ENCODE peak calls at places on chromosomes 3 and 15, in five cellular contexts. One of them, this sample, is unnamed.

GRCh38 chr3:72604287-72604686 is 244.0 kb downstream of the SHQ1 start:
- DNase-seq in HEK293T: no peak
- DNase-seq in NCI-H1105: no peak
- DNase-seq in fibroblast of lung: no peak
- DNase-seq in HFF-Myc: no peak
- DNase-seq in this sample: no peak

GRCh38 chr15:99441871-99442267 is 123.9 kb upstream of the MEF2A start:
- DNase-seq in fibroblast of lung: no peak
- DNase-seq in HEK293T: no peak
- DNase-seq in HFF-Myc: no peak
- DNase-seq in NCI-H1105: no peak
- DNase-seq in this sample: no peak

GRCh38 chr3:89971329-89971728 is 863.9 kb downstream of the EPHA3 start:
- DNase-seq in NCI-H1105: no peak
- DNase-seq in HFF-Myc: no peak
- DNase-seq in HEK293T: no peak
- DNase-seq in fibroblast of lung: no peak
- DNase-seq in this sample: no peak

GRCh38 chr15:36601497-36601932 is 22.1 kb downstream of the CDIN1 start:
- DNase-seq in fibroblast of lung: peak; percentile 85
- DNase-seq in HFF-Myc: no peak
- DNase-seq in NCI-H1105: no peak
- DNase-seq in HEK293T: no peak
- DNase-seq in this sample: peak; percentile 93

GRCh38 chr15:98889930-98890695 is 117.5 kb downstream of the PGPEP1L start:
- DNase-seq in HFF-Myc: peak; percentile 73
- DNase-seq in fibroblast of lung: peak; percentile 75
- DNase-seq in NCI-H1105: no peak
- DNase-seq in HEK293T: no peak
- DNase-seq in this sample: no peak

GRCh38 chr3:195892105-195892354 is 16.3 kb downstream of the TNK2 start:
- DNase-seq in fibroblast of lung: no peak
- DNase-seq in HFF-Myc: no peak
- DNase-seq in HEK293T: no peak
- DNase-seq in NCI-H1105: no peak
- DNase-seq in this sample: no peak

GRCh38 chr15:39394534-39394933 is 186.3 kb upstream of the THBS1 start:
- DNase-seq in fibroblast of lung: no peak
- DNase-seq in NCI-H1105: no peak
- DNase-seq in HFF-Myc: no peak
- DNase-seq in HEK293T: no peak
- DNase-seq in this sample: no peak

GRCh38 chr3:55341502-55342031 is 145.5 kb downstream of the WNT5A start:
- DNase-seq in fibroblast of lung: no peak
- DNase-seq in HEK293T: no peak
- DNase-seq in HFF-Myc: no peak
- DNase-seq in NCI-H1105: no peak
- DNase-seq in this sample: no peak

GRCh38 chr3:19757773-19758172 is 176.2 kb downstream of the EFHB start:
- DNase-seq in HFF-Myc: no peak
- DNase-seq in HEK293T: no peak
- DNase-seq in fibroblast of lung: no peak
- DNase-seq in NCI-H1105: no peak
- DNase-seq in this sample: no peak

GRCh38 chr3:64264491-64265109 is 39.3 kb upstream of the PRICKLE2 start:
- DNase-seq in fibroblast of lung: peak; percentile 13
- DNase-seq in HEK293T: no peak
- DNase-seq in NCI-H1105: no peak
- DNase-seq in HFF-Myc: no peak
- DNase-seq in this sample: no peak

GRCh38 chr15:75177360-75178071 is 24.2 kb upstream of the C15orf39 start:
- DNase-seq in HEK293T: no peak
- DNase-seq in NCI-H1105: no peak
- DNase-seq in HFF-Myc: no peak
- DNase-seq in fibroblast of lung: peak; percentile 58
- DNase-seq in this sample: no peak

GRCh38 chr3:16884084-16884747 is 539 bp upstream of the PLCL2 start:
- DNase-seq in HFF-Myc: no peak
- DNase-seq in HEK293T: peak; percentile 89
- DNase-seq in fibroblast of lung: peak; percentile 39
- DNase-seq in NCI-H1105: no peak
- DNase-seq in this sample: peak; percentile 65

GRCh38 chr3:138726966-138727365 is 107.8 kb downstream of the PIK3CB start:
- DNase-seq in fibroblast of lung: peak; percentile 9
- DNase-seq in HFF-Myc: no peak
- DNase-seq in NCI-H1105: no peak
- DNase-seq in HEK293T: no peak
- DNase-seq in this sample: peak; percentile 57

GRCh38 chr15:64396790-64397189 is 9.2 kb downstream of the TRIP4 start:
- DNase-seq in NCI-H1105: no peak
- DNase-seq in HFF-Myc: no peak
- DNase-seq in HEK293T: no peak
- DNase-seq in fibroblast of lung: no peak
- DNase-seq in this sample: no peak

GRCh38 chr15:101258238-101259144 is 6.6 kb upstream of the CHSY1 start:
- DNase-seq in HEK293T: peak; percentile 62
- DNase-seq in NCI-H1105: peak; percentile 57
- DNase-seq in fibroblast of lung: peak; percentile 87
- DNase-seq in HFF-Myc: peak; percentile 65
- DNase-seq in this sample: peak; percentile 79

GRCh38 chr3:114449271-114450007 is 155.6 kb downstream of the TIGIT start:
- DNase-seq in HFF-Myc: no peak
- DNase-seq in fibroblast of lung: no peak
- DNase-seq in HEK293T: no peak
- DNase-seq in NCI-H1105: peak; percentile 74
- DNase-seq in this sample: no peak

GRCh38 chr15:86555939-86556725 is 476.5 kb downstream of the AGBL1 start:
- DNase-seq in NCI-H1105: no peak
- DNase-seq in HEK293T: peak; percentile 11
- DNase-seq in fibroblast of lung: no peak
- DNase-seq in HFF-Myc: no peak
- DNase-seq in this sample: no peak

GRCh38 chr15:100809587-100809986 is 70.0 kb upstream of the ALDH1A3 start:
- DNase-seq in fibroblast of lung: no peak
- DNase-seq in HFF-Myc: no peak
- DNase-seq in NCI-H1105: no peak
- DNase-seq in HEK293T: no peak
- DNase-seq in this sample: no peak

GRCh38 chr3:48436477-48436787 is 3.5 kb downstream of the CCDC51 start:
- DNase-seq in NCI-H1105: no peak
- DNase-seq in HEK293T: no peak
- DNase-seq in HFF-Myc: no peak
- DNase-seq in fibroblast of lung: no peak
- DNase-seq in this sample: no peak

GRCh38 chr3:81891056-81891455 is 129.6 kb upstream of the GBE1 start:
- DNase-seq in fibroblast of lung: no peak
- DNase-seq in HEK293T: no peak
- DNase-seq in NCI-H1105: peak; percentile 51
- DNase-seq in HFF-Myc: no peak
- DNase-seq in this sample: no peak

GRCh38 chr3:190288836-190289235 is 33.4 kb downstream of the CLDN1 start:
- DNase-seq in NCI-H1105: no peak
- DNase-seq in HEK293T: no peak
- DNase-seq in fibroblast of lung: no peak
- DNase-seq in HFF-Myc: no peak
- DNase-seq in this sample: no peak

GRCh38 chr3:131535596-131535995 is 32.8 kb upstream of the MRPL3 start:
- DNase-seq in fibroblast of lung: peak; percentile 42
- DNase-seq in NCI-H1105: no peak
- DNase-seq in HEK293T: no peak
- DNase-seq in HFF-Myc: peak; percentile 27
- DNase-seq in this sample: no peak

GRCh38 chr15:98873441-98874218 is 134.0 kb downstream of the PGPEP1L start:
- DNase-seq in fibroblast of lung: peak; percentile 71
- DNase-seq in NCI-H1105: no peak
- DNase-seq in HFF-Myc: no peak
- DNase-seq in HEK293T: peak; percentile 68
- DNase-seq in this sample: peak; percentile 70

GRCh38 chr3:39234705-39235104 is 42.3 kb upstream of the XIRP1 start:
- DNase-seq in fibroblast of lung: no peak
- DNase-seq in NCI-H1105: no peak
- DNase-seq in HFF-Myc: no peak
- DNase-seq in HEK293T: no peak
- DNase-seq in this sample: no peak

GRCh38 chr3:163722421-163722820 is 1355.9 kb downstream of the SI start:
- DNase-seq in HFF-Myc: no peak
- DNase-seq in fibroblast of lung: no peak
- DNase-seq in NCI-H1105: no peak
- DNase-seq in HEK293T: no peak
- DNase-seq in this sample: no peak

GRCh38 chr3:102505542-102505941 is 70.7 kb downstream of the ZPLD1 start:
- DNase-seq in HFF-Myc: no peak
- DNase-seq in HEK293T: no peak
- DNase-seq in fibroblast of lung: no peak
- DNase-seq in NCI-H1105: no peak
- DNase-seq in this sample: no peak

GRCh38 chr3:37715358-37715757 is 146.3 kb upstream of the CTDSPL start:
- DNase-seq in HEK293T: no peak
- DNase-seq in NCI-H1105: no peak
- DNase-seq in fibroblast of lung: no peak
- DNase-seq in HFF-Myc: no peak
- DNase-seq in this sample: no peak

GRCh38 chr15:85582076-85582718 is 201.8 kb downstream of the AKAP13 start:
- DNase-seq in fibroblast of lung: peak; percentile 53
- DNase-seq in NCI-H1105: no peak
- DNase-seq in HEK293T: no peak
- DNase-seq in HFF-Myc: no peak
- DNase-seq in this sample: peak; percentile 85

GRCh38 chr15:25512957-25513356 is 74.1 kb upstream of the UBE3A start:
- DNase-seq in HFF-Myc: no peak
- DNase-seq in HEK293T: no peak
- DNase-seq in NCI-H1105: no peak
- DNase-seq in fibroblast of lung: no peak
- DNase-seq in this sample: no peak

GRCh38 chr3:55860040-55860439 is 372.9 kb upstream of the WNT5A start:
- DNase-seq in HFF-Myc: peak; percentile 24
- DNase-seq in NCI-H1105: peak; percentile 47
- DNase-seq in fibroblast of lung: peak; percentile 51
- DNase-seq in HEK293T: no peak
- DNase-seq in this sample: no peak

GRCh38 chr15:90222538-90222937 is 11.2 kb downstream of the CIB1 start:
- DNase-seq in HFF-Myc: no peak
- DNase-seq in NCI-H1105: no peak
- DNase-seq in HEK293T: no peak
- DNase-seq in fibroblast of lung: no peak
- DNase-seq in this sample: no peak

GRCh38 chr15:61374848-61375247 is 145.7 kb upstream of the RORA start:
- DNase-seq in fibroblast of lung: no peak
- DNase-seq in NCI-H1105: no peak
- DNase-seq in HEK293T: no peak
- DNase-seq in HFF-Myc: no peak
- DNase-seq in this sample: no peak

GRCh38 chr3:17894434-17895060 is 152.1 kb upstream of the TBC1D5 start:
- DNase-seq in HEK293T: peak; percentile 18
- DNase-seq in NCI-H1105: no peak
- DNase-seq in HFF-Myc: no peak
- DNase-seq in fibroblast of lung: peak; percentile 60
- DNase-seq in this sample: peak; percentile 64

GRCh38 chr3:100761211-100761921 is 52.1 kb downstream of the TFG start:
- DNase-seq in HFF-Myc: no peak
- DNase-seq in NCI-H1105: no peak
- DNase-seq in HEK293T: peak; percentile 16
- DNase-seq in fibroblast of lung: no peak
- DNase-seq in this sample: no peak

GRCh38 chr3:127678611-127679533 is 6.1 kb downstream of the ABTB1 start:
- DNase-seq in NCI-H1105: no peak
- DNase-seq in HFF-Myc: no peak
- DNase-seq in HEK293T: no peak
- DNase-seq in fibroblast of lung: no peak
- DNase-seq in this sample: no peak

GRCh38 chr3:154684021-154684420 is 254.0 kb upstream of the GPR149 start:
- DNase-seq in HFF-Myc: no peak
- DNase-seq in HEK293T: peak; percentile 8
- DNase-seq in fibroblast of lung: no peak
- DNase-seq in NCI-H1105: no peak
- DNase-seq in this sample: no peak

GRCh38 chr3:128080323-128080898 is 28.2 kb downstream of the SEC61A1 start:
- DNase-seq in NCI-H1105: no peak
- DNase-seq in HEK293T: no peak
- DNase-seq in fibroblast of lung: peak; percentile 91
- DNase-seq in HFF-Myc: peak; percentile 94
- DNase-seq in this sample: no peak

GRCh38 chr15:51128701-51129100 is 34.0 kb upstream of the TNFAIP8L3 start:
- DNase-seq in fibroblast of lung: no peak
- DNase-seq in HEK293T: no peak
- DNase-seq in NCI-H1105: no peak
- DNase-seq in HFF-Myc: no peak
- DNase-seq in this sample: no peak

GRCh38 chr15:26883466-26883865 is 16.6 kb downstream of the GABRA5 start:
- DNase-seq in fibroblast of lung: no peak
- DNase-seq in HFF-Myc: no peak
- DNase-seq in NCI-H1105: no peak
- DNase-seq in HEK293T: no peak
- DNase-seq in this sample: no peak